ENCODE peak calls at places on chromosomes 5 and 9, in five cellular contexts. M, B, X, G and R are unnamed samples.

GRCh38 chr5:157447246-157447645 is 12.8 kb upstream of the NIPAL4 start:
- DNase-seq in G (no peak), X (no peak), B (no peak), M (peak), R (no peak)

GRCh38 chr9:75071530-75072122 is 16.3 kb downstream of the NMRK1 start:
- DNase-seq in M (no peak), B (peak), X (no peak), G (peak), R (no peak)

GRCh38 chr5:179599100-179599499 is 24.4 kb downstream of the HNRNPH1 start:
- DNase-seq in B (no peak), X (no peak), M (no peak), G (no peak), R (no peak)

GRCh38 chr5:107104774-107105050 is 566.0 kb downstream of the EFNA5 start:
- DNase-seq in G (peak), M (no peak), B (no peak), X (no peak), R (peak)

GRCh38 chr9:21682981-21683380 is 119.5 kb upstream of the MTAP start:
- DNase-seq in B (no peak), M (no peak), G (no peak), X (peak), R (peak)

GRCh38 chr5:151550146-151550545 is 41.0 kb downstream of the FAT2 start:
- DNase-seq in M (peak), B (no peak), X (no peak), G (no peak), R (no peak)

GRCh38 chr9:16223074-16223871 is 647.2 kb downstream of the BNC2 start:
- DNase-seq in G (no peak), B (no peak), X (no peak), M (no peak), R (no peak)

GRCh38 chr5:11378462-11378861 is 525.8 kb downstream of the CTNND2 start:
- DNase-seq in B (no peak), M (no peak), X (no peak), G (no peak), R (no peak)

GRCh38 chr9:36991516-36992134 is 42.4 kb downstream of the PAX5 start:
- DNase-seq in X (no peak), G (peak), B (no peak), M (no peak), R (no peak)

GRCh38 chr5:136012041-136012804 is 16.6 kb upstream of the TGFBI start:
- DNase-seq in X (no peak), G (no peak), M (no peak), B (no peak), R (no peak)

GRCh38 chr9:22815246-22815645 is 368.6 kb downstream of the DMRTA1 start:
- DNase-seq in B (no peak), X (no peak), G (peak), M (no peak), R (no peak)

GRCh38 chr5:174398171-174398570 is 326.2 kb upstream of the MSX2 start:
- DNase-seq in B (no peak), X (no peak), M (no peak), G (no peak), R (no peak)

GRCh38 chr9:115597330-115597729 is 479.4 kb upstream of the TNC start:
- DNase-seq in X (no peak), M (no peak), G (no peak), B (no peak), R (no peak)

GRCh38 chr5:120093178-120093577 is 370.9 kb upstream of the PRR16 start:
- DNase-seq in B (no peak), G (no peak), M (no peak), X (no peak), R (no peak)

GRCh38 chr9:82271099-82271498 is 282.5 kb downstream of the SPATA31D1 start:
- DNase-seq in G (no peak), B (no peak), M (no peak), X (peak), R (no peak)

GRCh38 chr5:76718381-76718832 is 2.5 kb downstream of the F2R start:
- DNase-seq in M (no peak), B (no peak), X (no peak), G (no peak), R (no peak)

GRCh38 chr5:30764704-30765103 is 428.8 kb upstream of the CDH6 start:
- DNase-seq in M (no peak), X (no peak), G (no peak), B (no peak), R (no peak)

GRCh38 chr9:116644099-116644688 is 42.9 kb upstream of the TRIM32 start:
- DNase-seq in X (peak), G (no peak), M (no peak), B (no peak), R (no peak)

GRCh38 chr5:74641014-74641777 is 668 bp upstream of the ENC1 start:
- DNase-seq in B (no peak), M (peak), X (no peak), G (peak), R (no peak)

GRCh38 chr5:67221487-67222242 is 25.1 kb upstream of the CD180 start:
- DNase-seq in G (no peak), X (no peak), M (no peak), B (peak), R (no peak)

GRCh38 chr5:149853019-149853648 is 91.5 kb downstream of the PDE6A start:
- DNase-seq in B (peak), G (peak), M (peak), X (no peak), R (no peak)

GRCh38 chr5:126052791-126053190 is 370.4 kb upstream of the GRAMD2B start:
- DNase-seq in X (no peak), G (no peak), M (no peak), B (no peak), R (no peak)

GRCh38 chr5:175649967-175650366 is 7.9 kb upstream of the HRH2 start:
- DNase-seq in G (no peak), B (no peak), M (no peak), X (no peak), R (no peak)

GRCh38 chr5:141965071-141965470 is 3.8 kb upstream of the RNF14 start:
- DNase-seq in M (no peak), B (no peak), G (no peak), X (peak), R (no peak)

GRCh38 chr5:60810438-60811085 is 33.5 kb downstream of the ELOVL7 start:
- DNase-seq in B (no peak), X (peak), M (no peak), G (no peak), R (peak)

GRCh38 chr5:122612901-122613300 is 162.0 kb upstream of the SNX2 start:
- DNase-seq in G (no peak), X (no peak), M (no peak), B (no peak), R (no peak)

GRCh38 chr5:7850533-7851239 is at the start of gene CFAP90:
- DNase-seq in X (no peak), B (no peak), M (peak), G (peak), R (no peak)

GRCh38 chr5:30994170-30994569 is 199.3 kb upstream of the CDH6 start:
- DNase-seq in M (no peak), G (no peak), X (no peak), B (no peak), R (no peak)

GRCh38 chr9:1462626-1463308 is 412.6 kb downstream of the DMRT2 start:
- DNase-seq in X (no peak), G (no peak), M (no peak), B (no peak), R (no peak)

GRCh38 chr5:54024466-54024865 is 285.9 kb downstream of the ARL15 start:
- DNase-seq in B (no peak), X (no peak), M (no peak), G (no peak), R (no peak)

GRCh38 chr5:93894471-93895354 is 153.3 kb upstream of the POU5F2 start:
- DNase-seq in M (no peak), B (no peak), X (no peak), G (no peak), R (no peak)

GRCh38 chr9:33051149-33051548 is 25.3 kb downstream of the SMU1 start:
- DNase-seq in M (no peak), B (no peak), X (no peak), G (no peak), R (no peak)

GRCh38 chr5:134511796-134512660 is 13.4 kb upstream of the JADE2 start:
- DNase-seq in B (no peak), X (peak), M (no peak), G (peak), R (no peak)

GRCh38 chr9:125655691-125656410 is 51.2 kb downstream of the MAPKAP1 start:
- DNase-seq in B (no peak), X (no peak), G (no peak), M (no peak), R (no peak)

GRCh38 chr9:21506910-21507795 is 25.0 kb upstream of the IFNE start:
- DNase-seq in X (peak), B (no peak), G (no peak), M (no peak), R (peak)

GRCh38 chr9:124261787-124262595 is 4.2 kb downstream of the NEK6 start:
- DNase-seq in G (no peak), M (no peak), B (no peak), X (no peak), R (no peak)
- H3K4me3 ChIP-seq in G (no peak), M (no peak), B (no peak), X (peak), R (peak)

DNA sequence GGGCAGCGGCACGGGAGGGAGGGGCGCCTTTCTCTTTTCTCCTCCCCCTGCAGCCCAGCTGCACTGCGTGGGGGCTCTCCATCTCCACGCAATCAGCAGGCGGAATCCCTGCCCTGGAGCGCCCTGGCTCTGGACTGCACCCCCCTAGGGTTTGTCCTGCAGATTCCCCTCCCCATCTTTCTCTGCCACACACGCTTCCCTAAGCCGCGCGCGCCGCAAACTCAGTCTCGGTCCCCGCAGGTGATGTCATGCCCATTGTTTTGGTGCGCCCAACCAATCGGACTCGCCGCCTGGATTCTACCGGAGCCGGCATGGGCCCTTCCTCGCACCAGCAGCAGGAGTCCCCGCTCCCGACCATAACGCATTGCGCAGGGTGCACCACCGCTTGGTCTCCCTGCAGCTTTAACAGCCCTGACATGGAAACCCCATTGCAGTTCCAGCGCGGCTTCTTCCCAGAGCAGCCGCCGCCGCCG is at the start of gene KCNN2:
- DNase-seq in M (peak), X (peak), G (peak), B (no peak), R (peak)
- H3K4me3 ChIP-seq in M (peak), X (peak), G (peak), B (no peak), R (peak)

DNA sequence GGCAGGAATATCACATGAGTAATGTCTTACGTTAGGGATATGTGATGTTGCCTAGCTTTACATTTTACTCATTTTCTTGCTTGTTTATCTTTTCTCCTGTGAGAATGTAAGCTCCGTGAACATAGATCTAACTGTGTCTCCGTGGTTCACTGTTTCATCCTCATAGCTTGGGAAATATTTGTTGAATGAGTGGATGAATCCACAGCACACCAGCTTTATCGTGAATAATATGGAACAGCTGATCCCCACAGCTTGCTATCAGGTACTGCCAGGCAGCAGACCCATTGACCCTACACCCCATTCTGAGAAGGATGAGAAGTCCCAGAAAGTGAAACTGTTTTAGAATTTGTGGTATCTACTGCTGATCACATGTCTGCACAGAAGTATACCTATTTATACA is 106.8 kb upstream of the FBN2 start:
- DNase-seq in G (no peak), M (no peak), B (no peak), X (peak), R (no peak)
- H3K4me3 ChIP-seq in G (no peak), M (no peak), B (no peak), X (peak), R (no peak)

DNA sequence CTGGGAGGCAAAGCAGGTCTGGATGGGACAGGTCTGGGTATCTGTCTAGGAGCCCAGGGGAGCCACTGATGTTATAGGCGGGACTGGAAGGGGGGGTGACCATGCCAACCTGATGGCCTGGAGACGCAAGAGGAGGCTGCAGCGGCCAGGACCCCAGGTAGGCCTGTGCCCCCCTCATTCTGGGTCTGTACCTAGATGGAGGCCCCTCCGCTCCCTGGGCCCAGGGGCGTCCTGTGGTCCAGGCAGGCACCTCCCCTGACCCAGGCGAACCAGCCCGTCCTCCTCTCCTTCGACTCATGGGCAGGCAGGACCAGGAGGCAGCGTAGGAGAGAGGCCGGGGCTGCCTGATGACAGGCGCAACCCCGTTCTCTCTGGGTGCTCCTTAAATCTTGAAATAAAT is 46.6 kb upstream of the IER5L start:
- DNase-seq in B (no peak), M (no peak), G (no peak), X (no peak), R (no peak)
- H3K4me3 ChIP-seq in B (no peak), M (no peak), G (no peak), X (no peak), R (no peak)

GRCh38 chr9:72951043-72951442 is 1.8 kb downstream of the ALDH1A1 start:
- DNase-seq in G (no peak), B (no peak), M (no peak), X (no peak), R (no peak)

GRCh38 chr9:72952394-72952720 is 496 bp downstream of the ALDH1A1 start:
- DNase-seq in X (no peak), B (no peak), G (no peak), M (no peak), R (no peak)

GRCh38 chr9:72951520-72952393 is 1.1 kb downstream of the ALDH1A1 start:
- DNase-seq in M (no peak), X (no peak), B (no peak), G (no peak), R (no peak)

GRCh38 chr9:72952914-72953313 is at the start of gene ALDH1A1:
- DNase-seq in X (no peak), B (no peak), M (peak), G (no peak), R (no peak)

GRCh38 chr9:72954431-72955420 is 1.9 kb upstream of the ALDH1A1 start:
- DNase-seq in B (no peak), G (no peak), M (no peak), X (no peak), R (no peak)
- H3K4me3 ChIP-seq in B (no peak), G (no peak), M (no peak), X (no peak), R (no peak)

DNA sequence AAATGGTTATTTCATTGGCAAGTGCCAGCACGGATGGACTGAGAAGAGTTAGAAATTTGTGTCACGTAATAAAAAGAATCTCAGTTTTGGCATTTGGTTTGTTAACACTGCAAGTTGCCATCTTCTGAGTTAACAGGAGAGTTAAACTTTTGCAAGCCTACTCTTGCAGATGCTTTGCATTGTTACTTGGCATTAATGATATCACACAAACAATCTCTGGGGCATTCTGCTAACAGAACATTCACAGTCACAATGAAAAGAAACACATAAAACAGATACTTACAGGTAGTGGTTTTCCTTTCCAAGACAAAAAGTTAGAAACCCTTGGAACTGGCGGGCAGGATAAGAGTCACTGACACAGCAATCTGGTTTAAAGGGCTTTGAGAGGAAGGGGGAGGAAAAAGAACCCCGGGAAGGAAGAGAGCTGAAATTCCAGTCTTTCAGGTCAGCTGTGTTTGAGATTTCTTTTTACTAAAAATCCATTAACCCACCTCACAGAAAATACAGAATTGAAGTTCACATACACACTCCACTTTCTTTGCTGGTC is 524 bp downstream of the FREM1 start:
- DNase-seq in X (no peak), B (no peak), M (peak), G (no peak), R (no peak)
- H3K4me3 ChIP-seq in X (peak), B (no peak), M (peak), G (no peak), R (no peak)

GRCh38 chr9:105241356-105242043 is 3.0 kb upstream of the SLC44A1 start:
- DNase-seq in X (no peak), B (no peak), G (no peak), M (no peak), R (no peak)
- H3K4me3 ChIP-seq in X (no peak), B (no peak), G (no peak), M (no peak), R (no peak)

GRCh38 chr9:91034976-91035824 is 233.6 kb downstream of the SYK start:
- DNase-seq in X (no peak), M (no peak), B (no peak), G (no peak), R (no peak)
- H3K4me3 ChIP-seq in X (no peak), M (no peak), B (no peak), G (no peak), R (no peak)

DNA sequence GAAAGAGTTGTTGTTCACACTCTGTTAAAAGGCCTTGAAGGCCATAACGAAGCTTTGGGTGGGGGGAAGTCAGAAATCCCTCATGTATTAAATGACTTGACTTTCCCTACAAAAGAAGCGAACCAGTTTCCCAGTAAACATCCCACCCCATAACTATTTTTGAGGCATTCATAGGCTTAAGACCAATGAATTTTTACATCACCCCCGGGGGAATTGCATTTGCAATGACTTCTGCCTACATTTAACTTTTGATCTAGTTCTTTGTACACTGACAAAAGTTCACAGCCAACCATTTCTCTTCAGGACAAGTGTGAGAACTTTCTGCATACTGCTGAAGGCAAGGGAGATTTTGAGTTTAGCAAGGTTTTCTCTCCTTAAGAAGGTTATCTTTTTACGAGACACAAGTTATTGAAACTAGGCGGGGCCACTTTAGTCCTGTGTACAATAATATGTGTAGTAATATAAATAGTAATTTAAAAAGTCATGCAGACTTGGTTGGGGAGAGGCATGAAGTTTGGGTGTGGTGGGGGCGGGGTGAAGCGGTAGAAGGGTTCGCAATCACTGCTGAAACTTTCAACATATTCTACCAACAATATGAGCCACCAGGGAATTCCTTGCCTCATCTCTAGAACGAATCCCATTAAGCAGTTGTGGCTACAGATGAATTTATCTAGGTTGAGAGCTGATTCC is 2.5 kb downstream of the TJP2 start:
- DNase-seq in G (no peak), B (no peak), M (no peak), X (no peak), R (no peak)
- H3K4me3 ChIP-seq in G (no peak), B (no peak), M (no peak), X (no peak), R (no peak)